ENCODE peak calls at places on chromosomes 12 and 14, in seven cellular contexts. T is HEK293T; H is KBM-7; V is hypothalamus; E is HL-60; N is stimulated activated effector memory CD8-positive, alpha-beta T cell treated with anti-CD3 and anti-CD28 coated beads, Interleukin-12 subunit alpha, Interleukin-12 subunit beta, amount 100 ng/mL, for 72 hours; X is CD8-positive, alpha-beta T cell. R is an unnamed sample.

GRCh38 chr12:23262670-23263069 is 637.7 kb downstream of the ETNK1 start:
- DNase-seq in N (no peak), X (no peak), H (no peak), T (no peak), E (no peak), V (no peak), R (no peak)

GRCh38 chr14:61065671-61066070 is 84.6 kb downstream of the SLC38A6 start:
- DNase-seq in X (no peak), H (no peak), T (no peak), V (no peak), N (no peak), E (no peak), R (no peak)

GRCh38 chr12:5078423-5078822 is 34.7 kb downstream of the KCNA5 start:
- DNase-seq in T (peak), V (no peak), N (no peak), X (no peak), H (no peak), E (no peak), R (no peak)

GRCh38 chr14:29227631-29228030 is 461.0 kb downstream of the FOXG1 start:
- DNase-seq in E (no peak), N (no peak), T (no peak), X (no peak), H (no peak), V (no peak), R (no peak)

GRCh38 chr12:68279227-68280054 is 26.0 kb upstream of the IL22 start:
- DNase-seq in E (no peak), X (no peak), V (no peak), T (no peak), N (no peak), H (no peak), R (no peak)

GRCh38 chr14:103868242-103868897 is 21.0 kb upstream of the PPP1R13B start:
- DNase-seq in V (no peak), E (no peak), T (no peak), H (no peak), X (no peak), N (no peak), R (no peak)

GRCh38 chr14:68349900-68350323 is 443.0 kb downstream of the ZFP36L1 start:
- DNase-seq in H (no peak), N (no peak), V (no peak), X (no peak), E (no peak), T (no peak), R (no peak)

GRCh38 chr12:87818416-87818815 is 210.8 kb downstream of the C12orf50 start:
- DNase-seq in X (no peak), H (no peak), V (no peak), E (no peak), N (no peak), T (no peak), R (no peak)

GRCh38 chr12:124917135-124917840 is 2.8 kb upstream of the UBC start:
- DNase-seq in V (no peak), X (peak), H (peak), N (peak), T (peak), E (peak), R (peak)